ENCODE peak calls at places on chromosomes 4 and X, in four cellular contexts. W is AG10803, G is tibial artery, T is mucosa of descending colon. B is an unnamed sample.

GRCh38 chrX:122219226-122219625 is 964.9 kb upstream of the GRIA3 start:
- DNase-seq in W (peak; percentile 3), G (no peak), T (no peak), B (no peak)

GRCh38 chrX:138946941-138947340 is 235.4 kb upstream of the FGF13 start:
- DNase-seq in W (no peak), G (no peak), T (no peak), B (no peak)

GRCh38 chr4:123024710-123025109 is 102.3 kb upstream of the NUDT6 start:
- DNase-seq in W (no peak), G (no peak), T (no peak), B (no peak)

GRCh38 chr4:81352476-81352875 is 119.2 kb downstream of the RASGEF1B start:
- DNase-seq in W (peak; percentile 78), G (no peak), T (no peak), B (no peak)

GRCh38 chr4:122003335-122003734 is 51.5 kb upstream of the TRPC3 start:
- DNase-seq in W (peak; percentile 21), G (no peak), T (peak; percentile 21), B (no peak)

GRCh38 chr4:23766334-23766733 is 123.5 kb downstream of the PPARGC1A start:
- DNase-seq in W (no peak), G (no peak), T (no peak), B (no peak)

GRCh38 chr4:93444860-93445259 is 383.7 kb upstream of the ATOH1 start:
- DNase-seq in W (no peak), G (no peak), T (no peak), B (no peak)

GRCh38 chr4:183797445-183798248 is 107.5 kb upstream of the STOX2 start:
- DNase-seq in W (peak; percentile 6), G (no peak), T (peak; percentile 66), B (no peak)

GRCh38 chr4:95869961-95870500 is 30.1 kb downstream of the PDHA2 start:
- DNase-seq in W (no peak), G (no peak), T (no peak), B (no peak)

GRCh38 chr4:106056914-106057313 is 161.6 kb downstream of the NPNT start:
- DNase-seq in W (no peak), G (no peak), T (no peak), B (no peak)

GRCh38 chrX:20244936-20245335 is 21.8 kb downstream of the RPS6KA3 start:
- DNase-seq in W (peak; percentile 66), G (no peak), T (no peak), B (no peak)

GRCh38 chr4:1834047-1834769 is 21.7 kb downstream of the LETM1 start:
- DNase-seq in W (no peak), G (no peak), T (no peak), B (no peak)

DNA sequence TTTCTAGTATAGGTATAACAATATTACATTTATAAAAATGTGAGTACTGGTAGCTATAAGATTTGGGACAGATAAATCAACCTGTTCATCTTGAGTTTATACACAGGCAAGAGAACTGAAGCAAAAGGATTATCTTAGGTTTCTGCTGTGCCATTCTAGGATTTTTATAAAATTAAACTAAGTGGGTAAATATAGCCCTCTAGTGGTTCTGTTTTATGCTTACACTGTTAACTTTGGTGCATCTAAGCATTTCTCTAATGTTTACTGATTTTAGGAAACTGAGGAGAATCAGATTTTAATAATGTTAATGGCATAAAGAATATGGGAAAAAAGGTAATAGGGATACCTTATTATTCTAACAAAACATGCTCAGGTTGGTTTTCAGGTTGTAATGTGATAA is 1.1 kb upstream of the RRH start:
- DNase-seq in W (peak; percentile 36), G (no peak), T (no peak), B (no peak)
- TF ChIP-seq CTCF in W (peak; percentile 68), G (peak; percentile 47), T (no peak), B (peak; percentile 64)

GRCh38 chr4:102610007-102610406 is 108.8 kb downstream of the NFKB1 start:
- DNase-seq in W (no peak), G (no peak), T (no peak), B (no peak)
- TF ChIP-seq CTCF in W (peak; percentile 40), G (no peak), T (no peak), B (no peak)

GRCh38 chrX:41672643-41673042 is 16.1 kb upstream of the GPR34 start:
- DNase-seq in W (no peak), G (no peak), T (no peak), B (no peak)
- TF ChIP-seq CTCF in W (no peak), G (no peak), T (no peak), B (no peak)

GRCh38 chr4:37434469-37434868 is 189.9 kb downstream of the NWD2 start:
- DNase-seq in W (peak; percentile 9), G (no peak), T (no peak), B (no peak)
- TF ChIP-seq CTCF in W (peak; percentile 21), G (no peak), T (no peak), B (no peak)